ENCODE peak calls at places on chromosomes 6 and 20, in nine cellular contexts. U, Z, P, K, J, H, N, A and B are unnamed samples.

GRCh38 chr6:23659125-23659524 is 466.9 kb upstream of the NRSN1 start:
- DNase-seq in U (peak), Z (no peak), P (no peak), K (no peak), J (peak), H (no peak), N (no peak), A (peak), B (no peak)

GRCh38 chr20:38590682-38591483 is 9.9 kb downstream of the ADIG start:
- DNase-seq in U (no peak), Z (no peak), P (no peak), K (no peak), J (no peak), H (no peak), N (no peak), A (no peak), B (no peak)

GRCh38 chr6:2876210-2877056 is 26.7 kb downstream of the SERPINB9 start:
- DNase-seq in U (peak), Z (peak), P (peak), K (peak), J (peak), H (no peak), N (peak), A (no peak), B (peak)

GRCh38 chr20:24667689-24668383 is 198.4 kb downstream of the SYNDIG1 start:
- DNase-seq in U (no peak), Z (peak), P (no peak), K (no peak), J (no peak), H (no peak), N (no peak), A (no peak), B (no peak)

GRCh38 chr20:35845561-35845960 is 73.7 kb downstream of the PHF20 start:
- DNase-seq in U (peak), Z (no peak), P (no peak), K (no peak), J (no peak), H (no peak), N (no peak), A (no peak), B (no peak)

GRCh38 chr20:4167261-4168004 is 152.1 kb upstream of the RNF24 start:
- DNase-seq in U (no peak), Z (no peak), P (peak), K (no peak), J (no peak), H (no peak), N (no peak), A (no peak), B (no peak)

GRCh38 chr20:1125266-1125665 is 6.9 kb downstream of the PSMF1 start:
- DNase-seq in U (no peak), Z (no peak), P (no peak), K (no peak), J (no peak), H (no peak), N (no peak), A (no peak), B (no peak)

GRCh38 chr6:31580807-31581437 is 1.3 kb downstream of the LTB start:
- DNase-seq in U (peak), Z (peak), P (peak), K (peak), J (peak), H (peak), N (peak), A (peak), B (peak)

GRCh38 chr6:138162104-138162946 is 586 bp downstream of the ARFGEF3 start:
- DNase-seq in U (no peak), Z (no peak), P (peak), K (peak), J (no peak), H (no peak), N (no peak), A (no peak), B (peak)

GRCh38 chr6:35044771-35045275 is 96.3 kb downstream of the TCP11 start:
- DNase-seq in U (peak), Z (peak), P (no peak), K (no peak), J (peak), H (no peak), N (no peak), A (no peak), B (peak)

GRCh38 chr6:85516168-85516567 is 66.3 kb downstream of the NT5E start:
- DNase-seq in U (peak), Z (no peak), P (no peak), K (no peak), J (peak), H (no peak), N (no peak), A (no peak), B (no peak)

GRCh38 chr6:140281236-140281635 is 906.8 kb upstream of the CITED2 start:
- DNase-seq in U (no peak), Z (no peak), P (no peak), K (no peak), J (no peak), H (no peak), N (no peak), A (no peak), B (no peak)

GRCh38 chr6:168535711-168536110 is 94.7 kb downstream of the SMOC2 start:
- DNase-seq in U (no peak), Z (no peak), P (no peak), K (no peak), J (no peak), H (no peak), N (no peak), A (no peak), B (no peak)

GRCh38 chr20:5191829-5192569 is 65.2 kb downstream of the CDS2 start:
- DNase-seq in U (peak), Z (no peak), P (no peak), K (peak), J (peak), H (peak), N (peak), A (peak), B (no peak)

GRCh38 chr20:41862023-41862422 is 243.8 kb upstream of the CHD6 start:
- DNase-seq in U (no peak), Z (no peak), P (no peak), K (no peak), J (no peak), H (no peak), N (no peak), A (peak), B (no peak)
- H3K4me3 ChIP-seq in U (no peak), Z (no peak), P (no peak), K (no peak), J (no peak), H (no peak), N (no peak), A (no peak), B (no peak)

GRCh38 chr6:39312912-39313525 is 1.2 kb downstream of the KCNK17 start:
- DNase-seq in U (no peak), Z (no peak), P (peak), K (no peak), J (no peak), H (no peak), N (no peak), A (no peak), B (peak)
- H3K4me3 ChIP-seq in U (no peak), Z (peak), P (peak), K (peak), J (no peak), H (no peak), N (peak), A (no peak), B (peak)

GRCh38 chr6:147905721-147906120 is 397.2 kb downstream of the SAMD5 start:
- DNase-seq in U (no peak), Z (no peak), P (no peak), K (no peak), J (no peak), H (no peak), N (no peak), A (no peak), B (no peak)
- H3K4me3 ChIP-seq in U (no peak), Z (no peak), P (no peak), K (no peak), J (no peak), H (no peak), N (no peak), A (no peak), B (no peak)

DNA sequence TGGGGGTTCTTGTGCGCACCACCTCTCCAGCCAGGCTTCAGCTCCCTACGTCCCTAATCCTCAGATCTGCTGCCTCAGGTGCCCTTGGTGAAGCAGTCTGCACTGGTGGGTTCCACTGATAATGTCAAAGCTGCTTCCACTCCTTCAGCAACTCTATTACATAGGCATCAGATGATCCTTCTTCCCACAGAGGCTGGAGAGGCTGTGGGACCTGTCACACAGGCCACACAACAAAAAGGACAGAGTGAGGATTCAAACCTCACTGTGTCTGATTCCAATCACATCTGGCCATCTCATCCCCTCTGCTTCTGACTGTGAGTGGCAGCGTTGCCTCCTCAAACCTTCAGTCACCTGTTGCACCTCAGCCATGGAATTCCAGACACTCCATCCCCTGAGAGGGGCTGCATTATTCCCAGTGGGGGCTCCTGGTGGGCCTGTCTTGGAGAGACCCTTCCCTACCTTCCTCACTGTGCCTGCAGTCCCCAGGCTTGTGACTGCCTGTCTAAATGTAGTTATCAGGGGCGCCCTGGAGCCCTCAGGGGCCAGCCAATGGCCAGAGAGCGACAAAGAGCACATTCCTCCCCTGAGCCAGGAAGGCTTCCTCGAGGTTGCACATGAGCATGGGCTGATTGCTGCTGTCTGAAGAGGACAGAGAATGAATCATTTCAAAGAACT is 211.4 kb upstream of the ECI2 start:
- DNase-seq in U (peak), Z (no peak), P (no peak), K (no peak), J (no peak), H (no peak), N (no peak), A (no peak), B (no peak)
- H3K4me3 ChIP-seq in U (no peak), Z (no peak), P (no peak), K (no peak), J (no peak), H (no peak), N (no peak), A (no peak), B (no peak)

GRCh38 chr6:27617046-27617687 is 144.3 kb upstream of the ZNF184 start:
- DNase-seq in U (peak), Z (no peak), P (no peak), K (no peak), J (peak), H (no peak), N (no peak), A (no peak), B (no peak)
- H3K4me3 ChIP-seq in U (peak), Z (no peak), P (peak), K (peak), J (peak), H (no peak), N (peak), A (peak), B (no peak)

DNA sequence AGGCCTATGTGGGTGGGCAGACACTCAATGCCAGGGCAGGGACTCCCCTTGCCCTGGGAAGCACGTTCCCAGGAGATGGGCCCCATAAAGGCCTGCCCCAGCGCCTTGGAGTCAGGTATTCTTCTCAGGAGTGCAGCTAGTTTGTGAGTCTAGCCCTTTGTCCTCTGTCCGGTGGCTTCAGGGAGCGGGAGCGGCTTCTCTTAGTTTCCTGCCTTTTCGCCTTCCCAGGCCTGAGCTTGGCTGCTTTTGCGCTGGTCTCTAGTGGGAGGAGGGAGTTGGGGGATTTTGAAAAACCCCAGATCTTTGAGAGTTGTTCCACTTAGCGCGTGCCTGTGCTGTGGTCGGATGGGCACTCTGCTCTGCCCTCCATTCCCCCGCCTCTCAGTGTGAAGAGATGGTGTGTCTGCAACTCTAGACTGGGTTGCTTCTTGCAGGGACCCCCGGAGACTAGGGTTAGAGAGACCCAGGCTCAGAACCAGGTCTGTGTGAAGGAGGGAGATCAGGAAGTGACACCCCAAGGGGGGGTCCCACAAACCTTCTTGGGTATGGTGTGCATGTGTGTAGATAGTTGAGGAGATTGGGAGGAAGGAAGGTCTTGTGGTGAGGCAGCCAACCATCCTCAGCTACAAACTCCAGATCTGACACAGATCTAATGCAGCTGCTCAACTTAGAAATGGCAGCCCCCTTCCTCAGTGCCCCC is 1.3 kb downstream of the PLCG1 start:
- DNase-seq in U (peak), Z (peak), P (peak), K (no peak), J (peak), H (peak), N (no peak), A (peak), B (no peak)
- H3K4me3 ChIP-seq in U (peak), Z (peak), P (peak), K (peak), J (peak), H (peak), N (peak), A (peak), B (peak)